ENCODE peak calls at places on chromosomes 13 and 19, in five cellular contexts. D is HFFc6; X is CD4-positive, alpha-beta T cell; N is endodermal cell; R is thoracic aorta. O is an unnamed sample.

GRCh38 chr13:60148918-60149317 is 14.8 kb downstream of the DIAPH3 start:
- DNase-seq in D (no peak), X (no peak), N (no peak), R (no peak), O (no peak)

GRCh38 chr19:16532440-16533273 is 9.6 kb downstream of the CHERP start:
- DNase-seq in D (no peak), X (no peak), N (no peak), R (no peak), O (no peak)

GRCh38 chr19:38389101-38389925 is 816 bp downstream of the SPRED3 start:
- DNase-seq in D (peak), X (no peak), N (peak), R (peak), O (no peak)

GRCh38 chr19:38190061-38190460 is 34.0 kb downstream of the DPF1 start:
- DNase-seq in D (no peak), X (no peak), N (no peak), R (no peak), O (no peak)

GRCh38 chr19:14139944-14140343 is 3.6 kb upstream of the ASF1B start:
- DNase-seq in D (peak), X (no peak), N (no peak), R (no peak), O (no peak)

GRCh38 chr19:29817316-29817715 is 5.5 kb downstream of the CCNE1 start:
- DNase-seq in D (no peak), X (no peak), N (no peak), R (no peak), O (no peak)

GRCh38 chr13:73059460-73060250 is 850 bp downstream of the KLF5 start:
- DNase-seq in D (peak), X (peak), N (peak), R (no peak), O (no peak)

GRCh38 chr19:294819-295686 is 3.9 kb upstream of the PLPP2 start:
- DNase-seq in D (no peak), X (peak), N (peak), R (no peak), O (no peak)

GRCh38 chr13:23289917-23290357 is 109.2 kb downstream of the SGCG start:
- DNase-seq in D (peak), X (no peak), N (no peak), R (no peak), O (no peak)

GRCh38 chr19:31266196-31266595 is 83.0 kb downstream of the TSHZ3 start:
- DNase-seq in D (no peak), X (no peak), N (no peak), R (no peak), O (no peak)

GRCh38 chr19:1522838-1523237 is 1.0 kb upstream of the PLK5 start:
- DNase-seq in D (no peak), X (no peak), N (no peak), R (no peak), O (no peak)

GRCh38 chr13:95865080-95865597 is 188.1 kb downstream of the UGGT2 start:
- DNase-seq in D (no peak), X (no peak), N (no peak), R (no peak), O (no peak)

GRCh38 chr19:58579473-58580142 is 6.5 kb upstream of the MZF1 start:
- DNase-seq in D (no peak), X (no peak), N (peak), R (no peak), O (no peak)

GRCh38 chr13:39916330-39916729 is 260.9 kb downstream of the COG6 start:
- DNase-seq in D (no peak), X (no peak), N (no peak), R (no peak), O (no peak)

GRCh38 chr19:47601180-47601904 is 7.6 kb upstream of the BICRA start:
- DNase-seq in D (no peak), X (no peak), N (peak), R (no peak), O (no peak)

GRCh38 chr13:22927008-22927393 is 253.8 kb upstream of the SGCG start:
- DNase-seq in D (no peak), X (no peak), N (no peak), R (no peak), O (no peak)

GRCh38 chr19:3061214-3062161 is 807 bp downstream of the TLE5 start:
- DNase-seq in D (no peak), X (peak), N (no peak), R (no peak), O (no peak)

GRCh38 chr19:41264581-41265375 is 606 bp downstream of the HNRNPUL1 start:
- DNase-seq in D (no peak), X (peak), N (peak), R (no peak), O (no peak)

GRCh38 chr13:97001641-97002040 is 7.4 kb upstream of the OXGR1 start:
- DNase-seq in D (no peak), X (no peak), N (no peak), R (no peak), O (no peak)

GRCh38 chr13:22064854-22065646 is 394.2 kb downstream of the FGF9 start:
- DNase-seq in D (no peak), X (no peak), N (peak), R (no peak), O (no peak)

GRCh38 chr13:72890546-72890945 is 108.6 kb downstream of the PIBF1 start:
- DNase-seq in D (no peak), X (no peak), N (no peak), R (no peak), O (no peak)

GRCh38 chr13:21014666-21015170 is 46.7 kb downstream of the LATS2 start:
- DNase-seq in D (peak), X (no peak), N (no peak), R (no peak), O (no peak)

GRCh38 chr19:17052439-17052838 is 22.8 kb downstream of the HAUS8 start:
- DNase-seq in D (peak), X (peak), N (peak), R (no peak), O (no peak)

GRCh38 chr13:41028051-41028450 is 8.9 kb upstream of the ELF1 start:
- DNase-seq in D (peak), X (no peak), N (no peak), R (no peak), O (no peak)

GRCh38 chr19:3176715-3177501 is 1.7 kb upstream of the S1PR4 start:
- DNase-seq in D (peak), X (peak), N (no peak), R (no peak), O (no peak)

GRCh38 chr13:96824110-96824509 is 170.2 kb downstream of the OXGR1 start:
- DNase-seq in D (no peak), X (no peak), N (no peak), R (no peak), O (no peak)

GRCh38 chr19:18879579-18880373 is 16.2 kb downstream of the CERS1 start:
- DNase-seq in D (peak), X (no peak), N (peak), R (no peak), O (no peak)

GRCh38 chr13:60492187-60492586 is 95.2 kb downstream of the TDRD3 start:
- DNase-seq in D (no peak), X (no peak), N (no peak), R (no peak), O (no peak)

GRCh38 chr19:51637362-51637978 is 7.3 kb upstream of the SIGLEC5 start:
- DNase-seq in D (no peak), X (no peak), N (no peak), R (no peak), O (no peak)

GRCh38 chr13:66581691-66582090 is 648.4 kb downstream of the PCDH9 start:
- DNase-seq in D (no peak), X (no peak), N (no peak), R (no peak), O (no peak)

GRCh38 chr19:46378268-46378667 is 31.4 kb downstream of the PPP5C start:
- DNase-seq in D (peak), X (no peak), N (no peak), R (no peak), O (no peak)

GRCh38 chr13:87779451-87779850 is 108.3 kb downstream of the SLITRK5 start:
- DNase-seq in D (no peak), X (no peak), N (no peak), R (no peak), O (no peak)

GRCh38 chr19:51783373-51783772 is 11.6 kb upstream of the FPR3 start:
- DNase-seq in D (no peak), X (no peak), N (peak), R (no peak), O (no peak)

GRCh38 chr13:99312493-99312883 is 5.3 kb upstream of the GPR183 start:
- DNase-seq in D (peak), X (no peak), N (no peak), R (no peak), O (peak)

GRCh38 chr13:109977212-109977968 is 191.0 kb upstream of the IRS2 start:
- DNase-seq in D (no peak), X (no peak), N (peak), R (no peak), O (no peak)

GRCh38 chr13:20461860-20462532 is 63.7 kb downstream of the CRYL1 start:
- DNase-seq in D (no peak), X (no peak), N (no peak), R (no peak), O (no peak)

GRCh38 chr13:91817250-91817649 is 418.8 kb downstream of the GPC5 start:
- DNase-seq in D (no peak), X (no peak), N (no peak), R (no peak), O (no peak)
- TF ChIP-seq CTCF in D (no peak), X (no peak), N (no peak), R (no peak), O (peak)

GRCh38 chr19:35171730-35172129 is 17.2 kb downstream of the FXYD5 start:
- DNase-seq in D (no peak), X (no peak), N (peak), R (no peak), O (no peak)
- TF ChIP-seq CTCF in D (no peak), X (no peak), N (no peak), R (no peak), O (no peak)

GRCh38 chr13:36981156-36981743 is 17.9 kb downstream of the ALG5 start:
- DNase-seq in D (peak), X (no peak), N (no peak), R (no peak), O (no peak)
- TF ChIP-seq CTCF in D (peak), X (peak), N (peak), R (peak), O (peak)

GRCh38 chr19:42629191-42629590 is 34.5 kb upstream of the CEACAM8 start:
- DNase-seq in D (no peak), X (no peak), N (no peak), R (no peak), O (no peak)

GRCh38 chr19:42635233-42635539 is 40.5 kb upstream of the CEACAM8 start:
- DNase-seq in D (no peak), X (no peak), N (no peak), R (no peak), O (no peak)

GRCh38 chr19:42634409-42635232 is 39.9 kb upstream of the CEACAM8 start:
- DNase-seq in D (peak), X (peak), N (peak), R (no peak), O (no peak)
- TF ChIP-seq CTCF in D (peak), X (peak), N (peak), R (no peak), O (peak)

GRCh38 chr13:102090532-102090931 is 311.3 kb downstream of the FGF14 start:
- DNase-seq in D (no peak), X (no peak), N (no peak), R (no peak), O (no peak)

GRCh38 chr13:102089722-102090121 is 312.1 kb downstream of the FGF14 start:
- DNase-seq in D (no peak), X (no peak), N (no peak), R (no peak), O (no peak)

GRCh38 chr13:102089177-102089576 is 312.7 kb downstream of the FGF14 start:
- DNase-seq in D (no peak), X (no peak), N (no peak), R (no peak), O (no peak)

GRCh38 chr13:102091231-102091630 is 310.6 kb downstream of the FGF14 start:
- DNase-seq in D (no peak), X (no peak), N (peak), R (no peak), O (no peak)
- TF ChIP-seq CTCF in D (no peak), X (no peak), N (peak), R (no peak), O (peak)

GRCh38 chr19:4723465-4724251 is at the start of gene DPP9:
- DNase-seq in D (peak), X (peak), N (peak), R (peak), O (peak)
- TF ChIP-seq CTCF in D (peak), X (no peak), N (no peak), R (no peak), O (peak)

DNA sequence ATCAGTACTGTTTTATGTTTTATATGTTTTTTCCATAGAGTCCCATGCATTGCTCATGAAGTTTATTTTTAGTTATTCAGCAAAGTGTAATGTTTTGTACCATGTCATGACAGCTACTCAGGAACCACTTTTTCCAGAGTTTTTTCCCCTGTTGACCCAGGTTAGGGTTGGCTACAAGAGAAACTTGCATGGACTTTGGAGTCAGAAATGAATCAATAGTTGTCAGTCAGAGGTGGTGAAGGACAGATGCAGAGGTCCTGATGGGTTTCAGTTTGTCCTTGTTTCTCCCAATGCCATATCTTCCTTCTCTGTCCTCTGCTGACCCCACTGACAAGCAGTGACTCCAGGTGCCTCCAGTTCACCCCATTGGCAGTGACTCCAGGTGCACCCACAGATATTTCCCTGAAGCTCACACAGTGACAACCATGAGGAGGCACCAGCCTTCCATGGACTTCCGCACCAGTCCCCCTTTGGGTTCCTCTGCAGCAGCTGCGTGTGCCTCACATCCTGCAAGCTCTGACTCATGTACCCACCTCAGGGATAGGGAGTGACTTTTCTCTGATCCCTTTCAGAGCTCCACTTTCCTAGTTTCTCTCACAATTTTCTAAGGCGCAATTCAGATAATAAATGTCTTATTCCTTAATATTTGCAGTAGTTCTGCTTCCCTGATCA is 92.1 kb downstream of the AKAP11 start:
- DNase-seq in D (no peak), X (no peak), N (peak), R (no peak), O (no peak)
- TF ChIP-seq CTCF in D (no peak), X (no peak), N (no peak), R (no peak), O (no peak)